ENCODE peak calls at places on chromosome 7, in six cellular contexts. D is amygdala, Z is kidney glomerular epithelial cell, C is lower lobe of right lung, V is anterior cingulate cortex, W is IMR-90. N is an unnamed sample.

GRCh38 chr7:128932862-128933821 is 4.6 kb upstream of the IRF5 start:
- DNase-seq in V (no peak), C (no peak), W (no peak), D (no peak), Z (no peak), N (no peak)

GRCh38 chr7:24882989-24883631 is 96.9 kb downstream of the OSBPL3 start:
- DNase-seq in W (peak; percentile 82), C (no peak), D (no peak), V (no peak), Z (no peak), N (no peak)

GRCh38 chr7:137880432-137880831 is 33.7 kb upstream of the DGKI start:
- DNase-seq in C (no peak), Z (no peak), W (peak; percentile 77), D (no peak), V (no peak), N (no peak)

GRCh38 chr7:143027032-143027431 is at the start of gene OR9A2:
- DNase-seq in D (no peak), V (no peak), W (no peak), Z (no peak), C (no peak), N (no peak)

GRCh38 chr7:157474685-157475084 is 137.9 kb downstream of the DNAJB6 start:
- DNase-seq in D (no peak), V (no peak), W (no peak), Z (no peak), C (peak; percentile 47), N (no peak)

GRCh38 chr7:96211954-96212353 is 109.9 kb downstream of the SLC25A13 start:
- DNase-seq in C (no peak), Z (no peak), D (no peak), W (no peak), V (no peak), N (no peak)

GRCh38 chr7:105321754-105322455 is 66.8 kb downstream of the SRPK2 start:
- DNase-seq in D (no peak), V (no peak), C (no peak), Z (no peak), W (no peak), N (no peak)

GRCh38 chr7:19352271-19352670 is 207.1 kb upstream of the FERD3L start:
- DNase-seq in Z (no peak), C (no peak), W (no peak), V (no peak), D (no peak), N (no peak)

GRCh38 chr7:120806669-120807068 is 51.3 kb downstream of the TSPAN12 start:
- DNase-seq in C (no peak), D (no peak), V (no peak), W (peak; percentile 3), Z (peak; percentile 82), N (no peak)

GRCh38 chr7:114663502-114663901 is 248.9 kb downstream of the FOXP2 start:
- DNase-seq in D (no peak), C (no peak), V (no peak), Z (peak; percentile 8), W (peak; percentile 34), N (no peak)

GRCh38 chr7:106317971-106318370 is 33.2 kb upstream of the NAMPT start:
- DNase-seq in W (peak; percentile 36), C (no peak), D (no peak), Z (no peak), V (no peak), N (no peak)

GRCh38 chr7:106068986-106069385 is 43.1 kb downstream of the SYPL1 start:
- DNase-seq in W (no peak), Z (no peak), C (no peak), V (no peak), D (no peak), N (no peak)

GRCh38 chr7:22884911-22885823 is 62.5 kb upstream of the TOMM7 start:
- DNase-seq in Z (no peak), C (no peak), V (no peak), D (no peak), W (peak; percentile 33), N (no peak)

GRCh38 chr7:116552616-116553015 is 27.8 kb downstream of the CAV1 start:
- DNase-seq in D (no peak), C (no peak), Z (no peak), V (no peak), W (peak; percentile 76), N (no peak)

GRCh38 chr7:21346297-21346696 is 81.6 kb upstream of the SP4 start:
- DNase-seq in D (no peak), W (no peak), V (no peak), C (no peak), Z (no peak), N (no peak)

GRCh38 chr7:739964-740942 is 13.2 kb upstream of the PRKAR1B start:
- DNase-seq in W (no peak), D (no peak), V (no peak), Z (no peak), C (peak; percentile 43), N (no peak)

GRCh38 chr7:90958669-90959068 is 305.6 kb upstream of the FZD1 start:
- DNase-seq in V (no peak), C (no peak), D (no peak), W (peak; percentile 66), Z (no peak), N (no peak)